ENCODE peak calls at places on chromosomes 7 and 10, in four cellular contexts. T is GM12878, X is H1, H is K562. Z is an unnamed sample.

GRCh38 chr10:119498889-119499864 is 43.3 kb downstream of the RGS10 start:
- DNase-seq in T (no peak), H (no peak), X (no peak), Z (no peak)

GRCh38 chr7:40604601-40605438 is 470.0 kb downstream of the SUGCT start:
- DNase-seq in T (no peak), X (peak; percentile 51), H (peak; percentile 14), Z (peak; percentile 10)

GRCh38 chr7:99201027-99201426 is 6.9 kb downstream of the KPNA7 start:
- DNase-seq in X (no peak), H (no peak), T (no peak), Z (no peak)

GRCh38 chr7:105480931-105481330 is 41.1 kb downstream of the PUS7 start:
- DNase-seq in X (no peak), H (no peak), T (no peak), Z (no peak)

GRCh38 chr10:123093489-123093888 is 42.3 kb upstream of the HMX3 start:
- DNase-seq in T (no peak), X (no peak), H (no peak), Z (no peak)

GRCh38 chr10:122445904-122446303 is 8.5 kb upstream of the ARMS2 start:
- DNase-seq in X (no peak), H (no peak), T (no peak), Z (no peak)

GRCh38 chr10:98415710-98416077 is 712 bp upstream of the PYROXD2 start:
- DNase-seq in T (no peak), H (no peak), X (no peak), Z (no peak)

GRCh38 chr10:66910676-66911075 is 15.2 kb upstream of the LRRTM3 start:
- DNase-seq in X (no peak), T (no peak), H (no peak), Z (no peak)

GRCh38 chr7:12119638-12120303 is 91.3 kb upstream of the TMEM106B start:
- DNase-seq in H (no peak), T (no peak), X (no peak), Z (no peak)

GRCh38 chr7:111045469-111045868 is 45.5 kb upstream of the LRRN3 start:
- DNase-seq in T (no peak), H (no peak), X (no peak), Z (no peak)

GRCh38 chr7:154424370-154424769 is 372.2 kb downstream of the DPP6 start:
- DNase-seq in H (no peak), T (no peak), X (no peak), Z (no peak)

GRCh38 chr7:36216063-36216684 is 63.1 kb downstream of the EEPD1 start:
- DNase-seq in H (no peak), T (no peak), X (no peak), Z (no peak)

GRCh38 chr7:123757095-123757494 is 8.3 kb upstream of the WASL start:
- DNase-seq in X (no peak), H (no peak), T (no peak), Z (no peak)

GRCh38 chr7:41715000-41715399 is 12.1 kb upstream of the INHBA start:
- DNase-seq in X (no peak), H (no peak), T (no peak), Z (no peak)

GRCh38 chr10:104089621-104090020 is 3.9 kb upstream of the COL17A1 start:
- DNase-seq in T (no peak), X (no peak), H (no peak), Z (no peak)

GRCh38 chr7:44884553-44885393 is 557 bp downstream of the PURB start:
- DNase-seq in H (peak; percentile 47), T (no peak), X (no peak), Z (no peak)

GRCh38 chr7:111198255-111198654 is 107.3 kb downstream of the LRRN3 start:
- DNase-seq in H (no peak), X (no peak), T (no peak), Z (peak; percentile 97)

GRCh38 chr7:43302211-43302711 is 189.8 kb downstream of the HECW1 start:
- DNase-seq in H (no peak), X (no peak), T (no peak), Z (no peak)

GRCh38 chr7:87218941-87219544 is 489 bp downstream of the TMEM243 start:
- DNase-seq in X (peak; percentile 25), H (peak; percentile 45), T (no peak), Z (no peak)

GRCh38 chr10:132645630-132646442 is 108.2 kb downstream of the INPP5A start:
- DNase-seq in H (no peak), X (no peak), T (no peak), Z (no peak)

GRCh38 chr10:125153693-125154490 is 6.5 kb downstream of the CTBP2 start:
- DNase-seq in X (no peak), H (no peak), T (no peak), Z (no peak)

GRCh38 chr10:103736763-103737162 is 118.6 kb downstream of the SH3PXD2A start:
- DNase-seq in T (no peak), H (peak; percentile 55), X (peak; percentile 67), Z (peak; percentile 77)

GRCh38 chr10:4191354-4191753 is 406.3 kb upstream of the KLF6 start:
- DNase-seq in X (no peak), T (no peak), H (no peak), Z (no peak)

GRCh38 chr7:157792241-157792950 is 455.6 kb downstream of the DNAJB6 start:
- DNase-seq in T (no peak), X (no peak), H (no peak), Z (no peak)

GRCh38 chr7:74561898-74562613 is 95.5 kb upstream of the GTF2I start:
- DNase-seq in X (no peak), H (no peak), T (no peak), Z (no peak)

GRCh38 chr10:88110355-88110754 is 246.9 kb downstream of the PTEN start:
- DNase-seq in T (no peak), X (no peak), H (no peak), Z (peak; percentile 59)

GRCh38 chr7:30682131-30683083 is at the start of gene CRHR2:
- DNase-seq in H (peak; percentile 30), T (no peak), X (no peak), Z (no peak)
- TF ChIP-seq SIN3A in H (no peak), T (no peak), X (no peak), Z (no peak)

GRCh38 chr7:4841836-4842235 is 20.0 kb downstream of the PAPOLB start:
- DNase-seq in H (no peak), X (no peak), T (no peak), Z (no peak)

GRCh38 chr7:4842302-4843064 is 19.3 kb downstream of the PAPOLB start:
- DNase-seq in T (no peak), H (no peak), X (no peak), Z (no peak)

GRCh38 chr7:4838626-4839334 is 23.1 kb downstream of the PAPOLB start:
- DNase-seq in X (no peak), H (no peak), T (no peak), Z (no peak)

GRCh38 chr7:4840097-4840501 is 21.7 kb downstream of the PAPOLB start:
- DNase-seq in H (no peak), X (no peak), T (no peak), Z (no peak)

DNA sequence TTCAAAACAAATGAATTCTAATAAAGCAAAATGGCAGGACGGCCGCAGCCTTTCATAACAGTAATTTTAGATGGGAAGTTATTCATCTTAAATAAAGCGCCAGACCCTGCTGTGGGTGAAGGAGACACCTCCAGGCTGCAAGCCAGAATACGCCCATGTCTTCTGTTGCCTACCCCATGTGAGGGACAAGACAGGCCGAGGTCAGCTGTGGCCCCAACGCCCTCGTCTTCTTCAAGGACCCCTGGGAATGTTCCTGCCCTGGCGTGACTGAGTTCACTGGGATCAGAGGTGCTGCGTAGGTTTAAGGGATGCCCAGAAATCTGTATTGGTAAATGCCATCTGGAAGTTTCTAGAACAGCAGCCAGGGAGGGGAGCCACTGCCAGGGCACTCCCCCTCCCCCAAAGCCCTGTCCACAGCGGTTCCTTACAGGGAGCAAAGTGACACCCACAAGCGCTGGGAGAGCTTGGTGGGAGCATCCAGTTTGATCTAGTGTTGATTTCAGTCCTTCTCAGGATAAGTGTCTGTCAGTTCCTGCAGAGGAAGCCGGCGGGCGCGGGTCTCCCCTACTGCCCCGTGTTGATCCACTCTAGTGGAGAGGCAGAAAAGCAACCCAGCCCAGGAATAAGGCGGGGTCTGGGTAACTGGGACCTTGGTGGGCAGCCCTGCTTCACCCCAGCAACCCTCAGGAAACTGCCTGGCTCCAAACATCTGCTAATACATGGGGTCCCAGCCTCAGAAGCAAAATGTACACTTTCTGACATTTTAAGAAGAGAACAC is 20.6 kb downstream of the PAPOLB start:
- DNase-seq in T (no peak), X (no peak), H (no peak), Z (no peak)
- TF ChIP-seq EGR1 in T (no peak), X (no peak), H (no peak), Z (no peak)

GRCh38 chr10:13810536-13810935 is 223.8 kb downstream of the PRPF18 start:
- DNase-seq in T (no peak), H (no peak), X (no peak), Z (no peak)
- TF ChIP-seq SIN3A in T (no peak), H (no peak), X (no peak), Z (no peak)

GRCh38 chr10:106920538-106920937 is 244.0 kb downstream of the SORCS1 start:
- DNase-seq in X (no peak), H (no peak), T (no peak), Z (no peak)
- TF ChIP-seq EGR1 in X (no peak), H (no peak), T (no peak), Z (no peak)

GRCh38 chr10:127374074-127374680 is 174.9 kb upstream of the NPS start:
- DNase-seq in X (no peak), T (no peak), H (peak; percentile 10), Z (no peak)

GRCh38 chr10:127374901-127375300 is 174.2 kb upstream of the NPS start:
- DNase-seq in X (no peak), T (no peak), H (no peak), Z (no peak)

GRCh38 chr10:127376071-127376470 is 173.0 kb upstream of the NPS start:
- DNase-seq in H (no peak), X (no peak), T (no peak), Z (no peak)

GRCh38 chr10:127375423-127375822 is 173.7 kb upstream of the NPS start:
- DNase-seq in X (no peak), H (no peak), T (no peak), Z (no peak)

DNA sequence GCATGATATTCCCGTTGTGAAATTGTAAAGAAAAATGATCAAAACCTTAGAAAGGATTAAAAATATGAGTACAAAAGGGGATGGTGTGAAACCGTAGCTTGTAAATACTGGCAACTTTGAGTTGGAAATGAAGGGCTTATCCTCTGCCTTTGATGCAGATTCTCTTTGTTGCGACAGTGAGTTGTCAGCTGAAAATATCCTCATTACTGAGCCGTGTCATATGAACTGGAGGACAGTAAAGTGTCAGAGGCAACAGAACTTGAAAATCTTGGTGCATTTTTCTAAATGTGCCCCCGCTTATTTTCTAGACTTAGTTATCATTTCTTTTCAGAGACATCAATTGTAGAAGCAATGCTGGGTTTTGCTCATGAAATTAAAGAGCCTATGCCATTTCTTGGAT is 170.5 kb upstream of the NPS start:
- DNase-seq in X (no peak), T (no peak), H (no peak), Z (no peak)
- TF ChIP-seq SIN3A in X (no peak), T (no peak), H (no peak), Z (no peak)

GRCh38 chr7:13989138-13989943 is at the start of gene ETV1:
- DNase-seq in T (no peak), H (peak; percentile 80), X (peak; percentile 89), Z (no peak)
- TF ChIP-seq EGR1 in T (no peak), H (no peak), X (no peak), Z (no peak)

GRCh38 chr10:87095241-87095945 is 387 bp downstream of the SHLD2 start:
- DNase-seq in T (peak; percentile 43), X (no peak), H (no peak), Z (peak; percentile 35)
- TF ChIP-seq SIN3A in T (peak; percentile 87), X (no peak), H (peak; percentile 48), Z (peak; percentile 62)

Z was measured in HCT116.